ENCODE peak calls at places on chromosomes 3 and 15, in five cellular contexts. N is natural killer cell, K is mammary epithelial cell, G is MM.1S, M is HFFc6. F is an unnamed sample.

GRCh38 chr3:127757979-127758378 is 64.3 kb downstream of the MGLL start:
- DNase-seq in N (no peak), M (no peak), G (no peak), K (no peak), F (no peak)

GRCh38 chr3:33940149-33940548 is 141.7 kb downstream of the PDCD6IP start:
- DNase-seq in K (peak; percentile 68), N (no peak), G (no peak), M (no peak), F (no peak)

GRCh38 chr3:137906985-137907649 is 102.8 kb upstream of the CLDN18 start:
- DNase-seq in K (no peak), G (no peak), N (no peak), M (no peak), F (no peak)

GRCh38 chr15:63497642-63498100 is 6.7 kb upstream of the USP3 start:
- DNase-seq in G (no peak), M (no peak), N (peak; percentile 73), K (no peak), F (peak; percentile 81)

GRCh38 chr3:134651347-134652041 is 672 bp upstream of the KY start:
- DNase-seq in M (peak; percentile 15), K (no peak), G (peak; percentile 57), N (no peak), F (no peak)

GRCh38 chr3:127323581-127323980 is 35.7 kb upstream of the PRR20G start:
- DNase-seq in K (no peak), G (no peak), N (no peak), M (no peak), F (no peak)

GRCh38 chr15:43509002-43509922 is 8.1 kb upstream of the MAP1A start:
- DNase-seq in G (no peak), N (no peak), K (no peak), M (peak; percentile 39), F (no peak)

GRCh38 chr15:89362203-89363101 is 27.8 kb upstream of the POLG start:
- DNase-seq in G (no peak), K (no peak), M (no peak), N (no peak), F (no peak)

GRCh38 chr3:145557405-145557804 is 603.6 kb downstream of the PLOD2 start:
- DNase-seq in G (no peak), K (no peak), N (no peak), M (no peak), F (no peak)

GRCh38 chr3:160676547-160677303 is at the start of gene ARL14:
- DNase-seq in K (peak; percentile 95), N (no peak), M (peak; percentile 65), G (no peak), F (peak; percentile 31)

DNA sequence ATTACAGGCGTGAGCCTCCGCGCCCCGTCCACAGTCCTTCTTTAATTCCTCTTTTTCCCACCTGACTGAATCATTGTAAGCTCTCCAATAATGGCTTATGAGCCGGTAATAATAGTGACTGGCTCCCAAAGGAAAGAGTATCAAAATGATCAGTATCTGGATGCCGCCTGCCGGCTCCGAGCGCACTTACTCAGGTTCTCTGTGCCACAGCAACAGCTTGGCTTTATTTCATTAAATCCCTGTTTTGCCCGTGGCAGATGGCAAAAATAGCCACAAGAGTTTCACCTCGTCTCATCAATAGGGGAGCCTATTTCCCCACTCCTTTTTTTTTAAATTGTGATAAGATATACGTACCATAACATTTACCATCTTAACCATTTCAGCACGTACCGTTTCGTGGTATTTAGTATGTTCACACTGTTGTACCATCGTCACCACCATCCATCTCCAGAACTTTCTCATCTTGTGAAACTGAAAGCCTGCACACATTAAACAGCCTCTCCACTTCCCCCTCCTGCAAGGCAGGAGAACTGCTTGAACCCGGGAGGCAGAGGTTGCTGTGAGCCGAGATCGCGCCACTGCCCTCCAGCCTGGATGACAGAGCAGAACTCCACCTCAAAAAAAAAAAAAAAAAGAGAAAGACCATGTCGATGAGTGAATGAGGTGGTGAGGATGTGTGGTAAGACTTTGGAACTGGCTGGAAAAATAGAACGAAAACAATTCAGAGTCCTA is 80.7 kb upstream of the DLG1 start:
- DNase-seq in K (no peak), N (no peak), G (peak; percentile 38), M (no peak), F (no peak)
- TF ChIP-seq CTCF in K (no peak), N (no peak), G (peak; percentile 20), M (no peak), F (no peak)

DNA sequence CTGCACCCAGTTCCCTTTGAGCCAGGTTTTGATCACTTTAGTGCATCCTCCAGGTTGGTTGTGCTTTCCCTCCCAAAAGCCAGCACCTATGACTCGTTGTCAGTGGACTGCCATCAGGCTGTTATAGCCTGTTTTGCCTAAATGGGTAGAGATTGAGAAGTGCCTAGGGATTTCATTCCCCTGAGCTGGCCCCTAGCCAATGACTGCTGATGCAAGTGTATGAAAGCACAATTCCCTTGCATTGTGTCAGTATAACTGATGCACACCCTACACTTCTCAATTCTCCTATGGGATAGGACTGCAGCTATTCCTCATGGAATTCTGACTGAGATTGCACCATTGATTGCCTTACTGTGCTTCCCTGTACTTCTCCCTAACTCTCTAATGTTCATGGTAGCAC is 102.1 kb upstream of the ARPP21 start:
- DNase-seq in G (no peak), M (no peak), N (no peak), K (no peak), F (no peak)
- TF ChIP-seq CTCF in G (no peak), M (no peak), N (no peak), K (no peak), F (no peak)

GRCh38 chr3:905217-905616 is 187.6 kb upstream of the CNTN6 start:
- DNase-seq in M (no peak), K (no peak), N (no peak), G (no peak), F (no peak)

GRCh38 chr3:906739-907138 is 186.1 kb upstream of the CNTN6 start:
- DNase-seq in N (no peak), M (no peak), K (no peak), G (no peak), F (no peak)

GRCh38 chr3:908839-909238 is 184.0 kb upstream of the CNTN6 start:
- DNase-seq in M (no peak), G (no peak), K (no peak), N (no peak), F (no peak)
- TF ChIP-seq CTCF in M (no peak), G (no peak), K (peak; percentile 16), N (no peak), F (no peak)

DNA sequence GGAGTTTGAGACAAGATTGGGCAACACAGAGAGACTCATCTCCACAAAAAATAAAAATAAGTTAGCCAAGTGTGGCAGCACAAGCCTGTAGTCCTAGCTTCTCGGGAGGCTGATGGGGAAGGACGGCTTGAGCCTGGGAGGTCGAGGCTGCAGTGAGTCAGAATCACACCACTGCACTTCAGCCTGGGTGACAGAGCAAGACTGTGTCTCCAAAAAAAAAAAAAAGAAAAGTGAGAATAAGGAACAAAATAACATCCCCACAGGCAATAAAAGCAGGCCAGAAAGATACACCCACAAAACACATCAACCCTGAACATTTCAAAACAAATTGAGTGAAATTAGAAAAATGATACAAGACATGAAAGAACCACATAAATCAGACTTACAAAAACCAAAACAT is 48.7 kb upstream of the OCA2 start:
- DNase-seq in K (no peak), M (no peak), G (no peak), N (no peak), F (no peak)
- TF ChIP-seq CTCF in K (no peak), M (no peak), G (no peak), N (no peak), F (no peak)